ENCODE peak calls at places on chromosomes 3 and 15, in eight cellular contexts. C is GDM1, L is amniotic stem cell, X is Panc1, Z is mucosa of descending colon, Q is G401, F is posterior cingulate gyrus, A is Kasumi-1. P is an unnamed sample.

GRCh38 chr15:49570672-49571071 is 49.9 kb downstream of the FAM227B start:
- DNase-seq in C (no peak), L (no peak), X (no peak), Z (no peak), Q (no peak), F (no peak), A (no peak), P (no peak)

GRCh38 chr3:151430821-151431484 is 29.9 kb downstream of the IGSF10 start:
- DNase-seq in C (no peak), L (no peak), X (no peak), Z (no peak), Q (no peak), F (no peak), A (no peak), P (no peak)

GRCh38 chr3:138184994-138185393 is 2.1 kb upstream of the ARMC8 start:
- DNase-seq in C (no peak), L (no peak), X (no peak), Z (no peak), Q (no peak), F (no peak), A (no peak), P (no peak)

GRCh38 chr3:135887220-135887619 is 78.3 kb upstream of the PPP2R3A start:
- DNase-seq in C (no peak), L (no peak), X (no peak), Z (no peak), Q (no peak), F (no peak), A (no peak), P (no peak)

GRCh38 chr15:67186226-67186649 is 68.2 kb downstream of the AAGAB start:
- DNase-seq in C (peak), L (no peak), X (no peak), Z (no peak), Q (peak), F (no peak), A (peak), P (no peak)

GRCh38 chr15:60124460-60125070 is 120.5 kb downstream of the FOXB1 start:
- DNase-seq in C (no peak), L (no peak), X (no peak), Z (no peak), Q (no peak), F (no peak), A (no peak), P (no peak)

GRCh38 chr3:30855390-30855789 is 39.1 kb downstream of the GADL1 start:
- DNase-seq in C (no peak), L (no peak), X (no peak), Z (no peak), Q (no peak), F (no peak), A (no peak), P (no peak)

GRCh38 chr3:121793078-121793477 is 41.8 kb downstream of the IQCB1 start:
- DNase-seq in C (no peak), L (no peak), X (no peak), Z (no peak), Q (no peak), F (no peak), A (no peak), P (no peak)

GRCh38 chr3:8895829-8896228 is 67.4 kb downstream of the RAD18 start:
- DNase-seq in C (no peak), L (no peak), X (no peak), Z (no peak), Q (no peak), F (no peak), A (no peak), P (no peak)

GRCh38 chr15:40908095-40908494 is 13.8 kb downstream of the VPS18 start:
- DNase-seq in C (no peak), L (no peak), X (no peak), Z (peak), Q (no peak), F (no peak), A (no peak), P (peak)

GRCh38 chr3:64651791-64652241 is 36.0 kb downstream of the ADAMTS9 start:
- DNase-seq in C (no peak), L (no peak), X (no peak), Z (no peak), Q (no peak), F (no peak), A (no peak), P (no peak)

GRCh38 chr3:52341123-52341522 is 25.0 kb downstream of the DNAH1 start:
- DNase-seq in C (no peak), L (no peak), X (no peak), Z (no peak), Q (no peak), F (no peak), A (peak), P (no peak)

GRCh38 chr3:197520311-197521276 is 35.2 kb downstream of the BDH1 start:
- DNase-seq in C (no peak), L (no peak), X (no peak), Z (peak), Q (peak), F (peak), A (no peak), P (no peak)